ENCODE peak calls at places on chromosomes 6 and 20, in four cellular contexts. O, B, Z and D are unnamed samples.

GRCh38 chr20:37305079-37305478 is 15.6 kb downstream of the MANBAL start:
- DNase-seq in O (no peak), B (no peak), Z (no peak), D (no peak)

GRCh38 chr6:87257046-87257445 is 65.3 kb upstream of the SMIM8 start:
- DNase-seq in O (no peak), B (no peak), Z (no peak), D (no peak)

GRCh38 chr6:83928286-83928685 is 68.8 kb downstream of the CYB5R4 start:
- DNase-seq in O (no peak), B (no peak), Z (no peak), D (no peak)

GRCh38 chr6:27672113-27672799 is 199.4 kb upstream of the ZNF184 start:
- DNase-seq in O (no peak), B (peak), Z (peak), D (peak)

GRCh38 chr20:62361799-62362589 is 5.1 kb downstream of the LAMA5 start:
- DNase-seq in O (no peak), B (no peak), Z (no peak), D (no peak)

GRCh38 chr20:17835941-17836861 is 132.4 kb downstream of the SNX5 start:
- DNase-seq in O (no peak), B (peak), Z (no peak), D (no peak)

GRCh38 chr6:20589266-20589665 is 55.0 kb downstream of the CDKAL1 start:
- DNase-seq in O (no peak), B (no peak), Z (no peak), D (peak)

GRCh38 chr6:146106532-146106931 is 77.7 kb downstream of the GRM1 start:
- DNase-seq in O (no peak), B (no peak), Z (no peak), D (no peak)

GRCh38 chr6:87396595-87397392 is 11.0 kb upstream of the CFAP206 start:
- DNase-seq in O (no peak), B (no peak), Z (peak), D (no peak)

GRCh38 chr6:144768676-144769599 is 483.8 kb downstream of the UTRN start:
- DNase-seq in O (no peak), B (no peak), Z (peak), D (no peak)

GRCh38 chr20:54323227-54323734 is 115.4 kb downstream of the PFDN4 start:
- DNase-seq in O (no peak), B (peak), Z (no peak), D (no peak)

GRCh38 chr6:15661815-15662245 is 998 bp downstream of the DTNBP1 start:
- DNase-seq in O (no peak), B (peak), Z (peak), D (no peak)

GRCh38 chr20:9534025-9534424 is 19.6 kb downstream of the LAMP5 start:
- DNase-seq in O (no peak), B (no peak), Z (no peak), D (no peak)

GRCh38 chr6:5139828-5140771 is 55.0 kb downstream of the PPP1R3G start:
- DNase-seq in O (no peak), B (no peak), Z (no peak), D (no peak)

GRCh38 chr6:32551410-32551809 is 21.3 kb upstream of the HLA-DRB5 start:
- DNase-seq in O (no peak), B (no peak), Z (no peak), D (no peak)

GRCh38 chr20:21397341-21398108 is at the start of gene NKX2-4:
- DNase-seq in O (no peak), B (no peak), Z (no peak), D (no peak)

GRCh38 chr6:52741872-52742271 is 21.4 kb downstream of the GSTA2 start:
- DNase-seq in O (no peak), B (no peak), Z (no peak), D (no peak)

GRCh38 chr6:14046476-14047068 is 71.0 kb upstream of the CD83 start:
- DNase-seq in O (no peak), B (peak), Z (no peak), D (peak)

GRCh38 chr6:129938242-129939020 is 77.3 kb upstream of the TMEM244 start:
- DNase-seq in O (no peak), B (no peak), Z (no peak), D (peak)

GRCh38 chr20:11366660-11367059 is 551.0 kb upstream of the BTBD3 start:
- DNase-seq in O (no peak), B (peak), Z (no peak), D (no peak)

GRCh38 chr6:44446626-44447297 is 59.3 kb downstream of the CDC5L start:
- DNase-seq in O (no peak), B (peak), Z (no peak), D (no peak)

GRCh38 chr6:104312851-104313250 is 546.9 kb downstream of the HACE1 start:
- DNase-seq in O (no peak), B (peak), Z (no peak), D (no peak)